ENCODE peak calls at places on chromosomes 5 and 9, in ten cellular contexts. H is HFF-Myc; K is K562; R is HepG2; A is AG10803; O is CD4-positive, CD25-positive, alpha-beta regulatory T cell; I is transverse colon; B is neuronal stem cell; U is SK-N-SH; X is epithelial cell of esophagus. W is an unnamed sample.

GRCh38 chr9:74770508-74771261 is 117.0 kb downstream of the TRPM6 start:
- DNase-seq in R (peak), I (peak), X (peak), H (no peak), K (peak), A (no peak), B (no peak), U (peak), O (no peak), W (peak)

GRCh38 chr5:98314262-98314661 is 459.2 kb upstream of the RGMB start:
- DNase-seq in K (no peak), U (no peak), I (no peak), O (no peak), R (no peak), A (peak), H (no peak), X (peak), B (no peak), W (no peak)

GRCh38 chr5:124433170-124433569 is 313.3 kb downstream of the ZNF608 start:
- DNase-seq in B (no peak), I (no peak), K (no peak), X (no peak), U (no peak), R (no peak), A (no peak), H (no peak), O (no peak), W (no peak)

GRCh38 chr9:135275163-135275925 is 187.9 kb downstream of the OLFM1 start:
- DNase-seq in H (no peak), U (no peak), X (peak), I (no peak), R (no peak), B (no peak), A (no peak), K (no peak), O (no peak), W (no peak)

GRCh38 chr5:107365355-107366109 is 305.2 kb downstream of the EFNA5 start:
- DNase-seq in O (no peak), H (no peak), U (no peak), K (no peak), I (no peak), R (no peak), A (peak), B (no peak), X (no peak), W (peak)

GRCh38 chr9:116594552-116594951 is 92.6 kb upstream of the TRIM32 start:
- DNase-seq in R (no peak), X (peak), I (no peak), K (no peak), U (no peak), B (no peak), H (peak), O (no peak), A (peak), W (no peak)

GRCh38 chr5:13553896-13554295 is 390.6 kb downstream of the DNAH5 start:
- DNase-seq in X (peak), O (no peak), I (no peak), U (no peak), A (no peak), B (peak), H (no peak), K (no peak), R (no peak), W (peak)

GRCh38 chr9:124366476-124367220 is 48.6 kb downstream of the PSMB7 start:
- DNase-seq in R (no peak), X (peak), O (no peak), B (no peak), H (no peak), I (no peak), A (peak), U (no peak), K (no peak), W (no peak)

GRCh38 chr5:160333726-160334125 is 21.4 kb upstream of the CCNJL start:
- DNase-seq in O (no peak), K (no peak), R (no peak), A (peak), B (no peak), I (no peak), X (peak), U (no peak), H (no peak), W (no peak)

GRCh38 chr9:69580582-69580945 is 91.6 kb downstream of the APBA1 start:
- DNase-seq in X (no peak), B (no peak), R (no peak), O (no peak), I (no peak), U (no peak), H (no peak), K (no peak), A (no peak), W (no peak)

GRCh38 chr9:99184427-99185327 is 37.1 kb downstream of the ALG2 start:
- DNase-seq in X (peak), O (peak), I (peak), K (peak), R (peak), B (peak), U (peak), A (peak), H (peak), W (peak)

GRCh38 chr9:22010881-22011625 is 1.9 kb upstream of the CDKN2B start:
- DNase-seq in R (peak), H (no peak), X (peak), B (no peak), K (no peak), U (no peak), O (no peak), I (no peak), A (no peak), W (peak)

GRCh38 chr9:134412298-134412711 is 86.0 kb downstream of the RXRA start:
- DNase-seq in K (no peak), A (no peak), R (no peak), I (no peak), H (no peak), X (peak), B (no peak), O (no peak), U (no peak), W (peak)

GRCh38 chr5:179923422-179923821 is 15.7 kb upstream of the TBC1D9B start:
- DNase-seq in H (no peak), U (no peak), K (no peak), O (no peak), A (no peak), B (no peak), I (no peak), X (no peak), R (no peak), W (no peak)
- H3K4me3 ChIP-seq in H (no peak), U (no peak), K (no peak), O (no peak), A (no peak), B (no peak), I (no peak), X (no peak), R (no peak), W (no peak)

GRCh38 chr9:114552716-114553115 is 34.9 kb upstream of the ATP6V1G1 start:
- DNase-seq in A (no peak), O (no peak), K (no peak), X (peak), B (no peak), U (no peak), H (no peak), I (no peak), R (no peak), W (no peak)
- H3K4me3 ChIP-seq in A (no peak), O (no peak), K (no peak), X (no peak), B (no peak), U (no peak), H (no peak), I (no peak), R (no peak), W (no peak)

GRCh38 chr5:10253390-10253789 is 3.3 kb downstream of the CCT5 start:
- DNase-seq in I (no peak), U (no peak), H (no peak), B (no peak), A (no peak), X (no peak), O (no peak), R (no peak), K (no peak), W (no peak)

GRCh38 chr5:10251409-10251808 is 1.3 kb downstream of the CCT5 start:
- DNase-seq in X (peak), O (no peak), R (peak), H (no peak), U (no peak), A (no peak), B (no peak), I (no peak), K (no peak), W (peak)

GRCh38 chr5:10250804-10251276 is 760 bp downstream of the CCT5 start:
- DNase-seq in X (peak), U (peak), K (no peak), O (no peak), H (no peak), B (no peak), R (no peak), I (no peak), A (peak), W (no peak)

GRCh38 chr5:10257870-10258269 is 7.8 kb downstream of the CCT5 start:
- DNase-seq in B (no peak), K (no peak), O (no peak), X (no peak), U (no peak), I (no peak), R (no peak), A (no peak), H (no peak), W (no peak)

DNA sequence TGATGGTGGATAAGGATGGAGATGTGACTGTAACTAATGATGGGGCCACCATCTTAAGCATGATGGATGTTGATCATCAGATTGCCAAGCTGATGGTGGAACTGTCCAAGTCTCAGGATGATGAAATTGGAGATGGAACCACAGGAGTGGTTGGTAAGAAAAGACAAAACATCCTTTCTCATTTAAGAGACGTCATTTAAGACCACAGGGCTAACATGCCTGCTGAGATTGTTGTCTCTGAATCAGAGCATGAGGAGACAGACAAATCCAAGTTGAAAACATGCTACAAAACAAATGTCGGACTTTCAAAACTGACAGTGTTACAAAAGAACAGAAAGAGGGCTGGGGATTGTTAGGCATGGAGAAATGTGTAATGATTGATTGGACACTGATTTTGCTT is 4.6 kb downstream of the CCT5 start:
- DNase-seq in X (no peak), H (no peak), O (no peak), K (no peak), A (peak), B (no peak), R (no peak), I (no peak), U (no peak), W (no peak)
- H3K4me3 ChIP-seq in X (no peak), H (no peak), O (no peak), K (no peak), A (no peak), B (no peak), R (no peak), I (no peak), U (no peak), W (no peak)

DNA sequence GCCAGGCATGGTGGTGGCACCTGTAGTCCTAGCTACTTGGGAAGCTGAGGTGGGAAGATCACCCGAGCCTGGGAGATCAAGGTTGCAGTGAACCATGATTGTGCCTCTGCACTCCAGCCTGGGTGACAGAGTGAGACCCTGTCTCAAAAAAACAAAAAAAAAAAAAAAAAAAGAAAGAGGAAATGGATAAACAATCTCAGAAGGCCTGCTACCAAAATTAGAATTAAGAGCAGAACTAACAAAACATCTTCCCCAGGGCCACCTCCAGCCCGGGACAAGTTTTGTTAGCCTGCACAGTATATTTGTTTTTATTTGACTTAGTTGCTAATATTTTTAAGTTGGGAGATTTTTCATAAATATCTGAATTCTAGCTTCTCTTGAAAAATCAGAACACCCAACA is 23.1 kb downstream of the PAX5 start:
- DNase-seq in X (no peak), B (no peak), U (no peak), O (no peak), A (no peak), K (no peak), R (no peak), H (no peak), I (no peak), W (no peak)
- H3K4me3 ChIP-seq in X (no peak), B (no peak), U (no peak), O (no peak), A (no peak), K (no peak), R (no peak), H (no peak), I (no peak), W (no peak)